ENCODE peak calls at places on chromosomes 3 and 15, in seven cellular contexts. One of them, this sample, is unnamed.
A peak's percentile ranks its signal among the peaks of the same experiment; 100 is the strongest.

GRCh38 chr3:106457278-106458210 is 588.7 kb upstream of the CBLB start:
- DNase-seq in trophoblast cell: no peak
- DNase-seq in IMR-90: peak; percentile 90
- DNase-seq in H9: no peak
- DNase-seq in mesenchymal stem cell: peak; percentile 28
- DNase-seq in neuronal stem cell: no peak
- DNase-seq in H1: no peak
- DNase-seq in this sample: peak; percentile 48

GRCh38 chr3:106534206-106534605 is 665.4 kb upstream of the CBLB start:
- DNase-seq in trophoblast cell: no peak
- DNase-seq in IMR-90: peak; percentile 35
- DNase-seq in H9: no peak
- DNase-seq in mesenchymal stem cell: peak; percentile 46
- DNase-seq in neuronal stem cell: no peak
- DNase-seq in H1: no peak
- DNase-seq in this sample: no peak

GRCh38 chr3:88141458-88142083 is 8.2 kb upstream of the C3orf38 start:
- DNase-seq in trophoblast cell: no peak
- DNase-seq in IMR-90: peak; percentile 77
- DNase-seq in H9: no peak
- DNase-seq in mesenchymal stem cell: peak; percentile 60
- DNase-seq in neuronal stem cell: no peak
- DNase-seq in H1: no peak
- DNase-seq in this sample: no peak

GRCh38 chr15:31365655-31366127 is 39.1 kb downstream of the KLF13 start:
- DNase-seq in trophoblast cell: no peak
- DNase-seq in IMR-90: peak; percentile 72
- DNase-seq in H9: peak; percentile 81
- DNase-seq in mesenchymal stem cell: peak; percentile 92
- DNase-seq in neuronal stem cell: peak; percentile 46
- DNase-seq in H1: peak; percentile 78
- DNase-seq in this sample: peak; percentile 89

GRCh38 chr15:85035980-85036379 is 54.3 kb downstream of the PDE8A start:
- DNase-seq in trophoblast cell: no peak
- DNase-seq in IMR-90: no peak
- DNase-seq in H9: no peak
- DNase-seq in mesenchymal stem cell: no peak
- DNase-seq in neuronal stem cell: no peak
- DNase-seq in H1: no peak
- DNase-seq in this sample: no peak

GRCh38 chr3:61813656-61814055 is 252.3 kb downstream of the PTPRG start:
- DNase-seq in trophoblast cell: no peak
- DNase-seq in IMR-90: peak; percentile 51
- DNase-seq in H9: no peak
- DNase-seq in mesenchymal stem cell: no peak
- DNase-seq in neuronal stem cell: no peak
- DNase-seq in H1: no peak
- DNase-seq in this sample: no peak

GRCh38 chr3:24401090-24401810 is 93.4 kb downstream of the THRB start:
- DNase-seq in trophoblast cell: no peak
- DNase-seq in IMR-90: no peak
- DNase-seq in H9: no peak
- DNase-seq in mesenchymal stem cell: peak; percentile 19
- DNase-seq in neuronal stem cell: no peak
- DNase-seq in H1: no peak
- DNase-seq in this sample: no peak

GRCh38 chr15:74027688-74028087 is 33.2 kb downstream of the PML start:
- DNase-seq in trophoblast cell: no peak
- DNase-seq in IMR-90: no peak
- DNase-seq in H9: no peak
- DNase-seq in mesenchymal stem cell: no peak
- DNase-seq in neuronal stem cell: no peak
- DNase-seq in H1: no peak
- DNase-seq in this sample: no peak

GRCh38 chr3:35965908-35966307 is 326.6 kb downstream of the ARPP21 start:
- DNase-seq in trophoblast cell: no peak
- DNase-seq in IMR-90: peak; percentile 55
- DNase-seq in H9: no peak
- DNase-seq in mesenchymal stem cell: peak; percentile 30
- DNase-seq in neuronal stem cell: peak; percentile 17
- DNase-seq in H1: no peak
- DNase-seq in this sample: peak; percentile 53

GRCh38 chr3:72724070-72724469 is 124.2 kb downstream of the SHQ1 start:
- DNase-seq in trophoblast cell: peak; percentile 80
- DNase-seq in IMR-90: no peak
- DNase-seq in H9: no peak
- DNase-seq in mesenchymal stem cell: no peak
- DNase-seq in neuronal stem cell: no peak
- DNase-seq in H1: peak; percentile 39
- DNase-seq in this sample: peak; percentile 50

GRCh38 chr15:98787936-98788757 is 139.8 kb downstream of the IGF1R start:
- DNase-seq in trophoblast cell: no peak
- DNase-seq in IMR-90: peak; percentile 38
- DNase-seq in H9: no peak
- DNase-seq in mesenchymal stem cell: peak; percentile 47
- DNase-seq in neuronal stem cell: no peak
- DNase-seq in H1: no peak
- DNase-seq in this sample: peak; percentile 58

GRCh38 chr3:126683069-126683468 is 21.0 kb upstream of the CHCHD6 start:
- DNase-seq in trophoblast cell: no peak
- DNase-seq in IMR-90: no peak
- DNase-seq in H9: no peak
- DNase-seq in mesenchymal stem cell: no peak
- DNase-seq in neuronal stem cell: no peak
- DNase-seq in H1: no peak
- DNase-seq in this sample: no peak

GRCh38 chr3:29426302-29427226 is 145.7 kb downstream of the RBMS3 start:
- DNase-seq in trophoblast cell: no peak
- DNase-seq in IMR-90: no peak
- DNase-seq in H9: no peak
- DNase-seq in mesenchymal stem cell: no peak
- DNase-seq in neuronal stem cell: no peak
- DNase-seq in H1: no peak
- DNase-seq in this sample: no peak

GRCh38 chr3:141280086-141280485 is 48.5 kb downstream of the PXYLP1 start:
- DNase-seq in trophoblast cell: no peak
- DNase-seq in IMR-90: peak; percentile 26
- DNase-seq in H9: no peak
- DNase-seq in mesenchymal stem cell: peak; percentile 55
- DNase-seq in neuronal stem cell: no peak
- DNase-seq in H1: no peak
- DNase-seq in this sample: no peak

GRCh38 chr3:13877911-13878710 is 1.8 kb downstream of the WNT7A start:
- DNase-seq in trophoblast cell: peak; percentile 41
- DNase-seq in IMR-90: no peak
- DNase-seq in H9: no peak
- DNase-seq in mesenchymal stem cell: no peak
- DNase-seq in neuronal stem cell: peak; percentile 6
- DNase-seq in H1: no peak
- DNase-seq in this sample: no peak

GRCh38 chr3:23754215-23754614 is 51.5 kb upstream of the UBE2E1 start:
- DNase-seq in trophoblast cell: no peak
- DNase-seq in IMR-90: no peak
- DNase-seq in H9: no peak
- DNase-seq in mesenchymal stem cell: no peak
- DNase-seq in neuronal stem cell: no peak
- DNase-seq in H1: no peak
- DNase-seq in this sample: no peak

GRCh38 chr3:5022966-5023776 is 43.9 kb downstream of the BHLHE40 start:
- DNase-seq in trophoblast cell: peak; percentile 99
- DNase-seq in IMR-90: peak; percentile 100
- DNase-seq in H9: peak; percentile 87
- DNase-seq in mesenchymal stem cell: peak; percentile 99
- DNase-seq in neuronal stem cell: no peak
- DNase-seq in H1: no peak
- DNase-seq in this sample: peak; percentile 98

GRCh38 chr15:65226221-65226620 is 14.9 kb upstream of the CILP start:
- DNase-seq in trophoblast cell: no peak
- DNase-seq in IMR-90: no peak
- DNase-seq in H9: no peak
- DNase-seq in mesenchymal stem cell: no peak
- DNase-seq in neuronal stem cell: no peak
- DNase-seq in H1: no peak
- DNase-seq in this sample: no peak

GRCh38 chr3:45509038-45509767 is 85.3 kb upstream of the LIMD1 start:
- DNase-seq in trophoblast cell: no peak
- DNase-seq in IMR-90: peak; percentile 99
- DNase-seq in H9: peak; percentile 49
- DNase-seq in mesenchymal stem cell: peak; percentile 99
- DNase-seq in neuronal stem cell: no peak
- DNase-seq in H1: no peak
- DNase-seq in this sample: peak; percentile 38

GRCh38 chr3:117144832-117145231 is 435.3 kb downstream of the TUSC7 start:
- DNase-seq in trophoblast cell: no peak
- DNase-seq in IMR-90: peak; percentile 62
- DNase-seq in H9: no peak
- DNase-seq in mesenchymal stem cell: no peak
- DNase-seq in neuronal stem cell: no peak
- DNase-seq in H1: no peak
- DNase-seq in this sample: no peak

GRCh38 chr15:80977627-80978036 is 12.0 kb downstream of the MESD start:
- DNase-seq in trophoblast cell: peak; percentile 58
- DNase-seq in IMR-90: no peak
- DNase-seq in H9: peak; percentile 78
- DNase-seq in mesenchymal stem cell: peak; percentile 51
- DNase-seq in neuronal stem cell: peak; percentile 40
- DNase-seq in H1: peak; percentile 79
- DNase-seq in this sample: peak; percentile 87

GRCh38 chr15:64740361-64741170 is 34.8 kb downstream of the RBPMS2 start:
- DNase-seq in trophoblast cell: no peak
- DNase-seq in IMR-90: peak; percentile 77
- DNase-seq in H9: no peak
- DNase-seq in mesenchymal stem cell: peak; percentile 70
- DNase-seq in neuronal stem cell: no peak
- DNase-seq in H1: no peak
- DNase-seq in this sample: no peak

GRCh38 chr15:70528270-70528706 is 235.1 kb downstream of the UACA start:
- DNase-seq in trophoblast cell: no peak
- DNase-seq in IMR-90: peak; percentile 54
- DNase-seq in H9: peak; percentile 13
- DNase-seq in mesenchymal stem cell: peak; percentile 83
- DNase-seq in neuronal stem cell: no peak
- DNase-seq in H1: peak; percentile 32
- DNase-seq in this sample: peak; percentile 63

GRCh38 chr3:78689378-78689777 is 1078.4 kb downstream of the ROBO1 start:
- DNase-seq in trophoblast cell: no peak
- DNase-seq in IMR-90: no peak
- DNase-seq in H9: no peak
- DNase-seq in mesenchymal stem cell: no peak
- DNase-seq in neuronal stem cell: no peak
- DNase-seq in H1: no peak
- DNase-seq in this sample: no peak
- H3K23ac ChIP-seq in trophoblast cell: no peak overlapping the region
- H3K23ac ChIP-seq in IMR-90: no peak overlapping the region
- H3K23ac ChIP-seq in H9: no peak overlapping the region
- H3K23ac ChIP-seq in mesenchymal stem cell: no peak overlapping the region
- H3K23ac ChIP-seq in neuronal stem cell: no peak overlapping the region
- H3K23ac ChIP-seq in H1: no peak overlapping the region
- H3K23ac ChIP-seq in this sample: no peak overlapping the region

GRCh38 chr3:120101624-120102023 is 7.4 kb upstream of the GSK3B start:
- DNase-seq in trophoblast cell: no peak
- DNase-seq in IMR-90: no peak
- DNase-seq in H9: no peak
- DNase-seq in mesenchymal stem cell: no peak
- DNase-seq in neuronal stem cell: no peak
- DNase-seq in H1: no peak
- DNase-seq in this sample: no peak
- H3K4ac ChIP-seq in trophoblast cell: no peak overlapping the region
- H3K4ac ChIP-seq in IMR-90: no peak overlapping the region
- H3K4ac ChIP-seq in H9: no peak overlapping the region
- H3K4ac ChIP-seq in mesenchymal stem cell: no peak overlapping the region
- H3K4ac ChIP-seq in neuronal stem cell: no peak overlapping the region
- H3K4ac ChIP-seq in H1: no peak overlapping the region
- H3K4ac ChIP-seq in this sample: no peak overlapping the region

DNA sequence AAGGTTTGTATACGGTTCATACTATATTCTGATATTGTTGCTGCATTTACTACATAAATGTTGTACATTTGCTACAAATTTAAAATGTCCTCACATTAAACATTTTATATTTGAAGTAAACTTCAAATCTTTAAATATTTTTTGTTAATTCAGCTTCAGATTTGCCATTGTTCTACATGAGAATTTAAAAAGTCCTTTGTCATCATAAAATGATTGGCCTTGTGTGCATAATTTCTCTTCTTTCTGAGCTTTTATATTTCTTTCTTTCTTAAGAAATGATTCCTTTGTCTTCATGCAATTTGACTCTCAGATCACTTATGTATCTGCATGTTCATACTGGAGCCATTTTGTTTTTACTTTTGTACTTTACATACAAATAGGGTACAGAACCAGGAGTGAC is 28.0 kb downstream of the DNAJC19 start:
- DNase-seq in trophoblast cell: no peak
- DNase-seq in IMR-90: no peak
- DNase-seq in H9: no peak
- DNase-seq in mesenchymal stem cell: no peak
- DNase-seq in neuronal stem cell: no peak
- DNase-seq in H1: no peak
- DNase-seq in this sample: no peak
- H3K23ac ChIP-seq in trophoblast cell: no peak overlapping the region
- H3K23ac ChIP-seq in IMR-90: no peak overlapping the region
- H3K23ac ChIP-seq in H9: no peak overlapping the region
- H3K23ac ChIP-seq in mesenchymal stem cell: no peak overlapping the region
- H3K23ac ChIP-seq in neuronal stem cell: no peak overlapping the region
- H3K23ac ChIP-seq in H1: no peak overlapping the region
- H3K23ac ChIP-seq in this sample: no peak overlapping the region

GRCh38 chr15:42373274-42373673 is 14.0 kb downstream of the CAPN3 start:
- DNase-seq in trophoblast cell: no peak
- DNase-seq in IMR-90: no peak
- DNase-seq in H9: no peak
- DNase-seq in mesenchymal stem cell: no peak
- DNase-seq in neuronal stem cell: no peak
- DNase-seq in H1: no peak
- DNase-seq in this sample: no peak

GRCh38 chr15:42375252-42375651 is 16.0 kb downstream of the CAPN3 start:
- DNase-seq in trophoblast cell: no peak
- DNase-seq in IMR-90: no peak
- DNase-seq in H9: no peak
- DNase-seq in mesenchymal stem cell: no peak
- DNase-seq in neuronal stem cell: no peak
- DNase-seq in H1: no peak
- DNase-seq in this sample: no peak

GRCh38 chr15:42375941-42376340 is 16.6 kb downstream of the CAPN3 start:
- DNase-seq in trophoblast cell: no peak
- DNase-seq in IMR-90: no peak
- DNase-seq in H9: no peak
- DNase-seq in mesenchymal stem cell: no peak
- DNase-seq in neuronal stem cell: no peak
- DNase-seq in H1: no peak
- DNase-seq in this sample: no peak

GRCh38 chr15:42374810-42375209 is 15.5 kb downstream of the CAPN3 start:
- DNase-seq in trophoblast cell: no peak
- DNase-seq in IMR-90: no peak
- DNase-seq in H9: no peak
- DNase-seq in mesenchymal stem cell: no peak
- DNase-seq in neuronal stem cell: no peak
- DNase-seq in H1: no peak
- DNase-seq in this sample: no peak

DNA sequence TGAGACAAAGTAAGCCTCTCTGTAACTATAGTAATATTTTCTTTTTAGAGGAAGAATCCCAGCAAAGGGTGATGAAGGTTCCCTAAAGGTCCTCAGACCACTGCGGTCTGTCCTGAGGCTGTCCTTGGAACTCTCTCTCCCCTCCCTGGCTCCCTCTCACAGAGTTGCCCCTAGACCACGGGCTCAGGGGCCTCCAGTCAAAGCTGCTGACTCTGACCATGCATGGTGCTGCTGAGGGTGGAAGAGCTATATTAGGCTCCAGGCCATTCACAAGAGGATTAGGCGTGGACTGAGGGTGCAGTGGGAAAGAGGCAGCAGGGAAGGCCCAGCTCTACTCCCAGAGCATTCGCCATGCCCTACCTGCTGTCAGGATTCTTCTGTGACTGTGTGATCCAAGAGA is 14.6 kb downstream of the CAPN3 start:
- DNase-seq in trophoblast cell: no peak
- DNase-seq in IMR-90: no peak
- DNase-seq in H9: no peak
- DNase-seq in mesenchymal stem cell: no peak
- DNase-seq in neuronal stem cell: no peak
- DNase-seq in H1: no peak
- DNase-seq in this sample: no peak
- H3K4ac ChIP-seq in trophoblast cell: no peak overlapping the region
- H3K4ac ChIP-seq in IMR-90: no peak overlapping the region
- H3K4ac ChIP-seq in H9: no peak overlapping the region
- H3K4ac ChIP-seq in mesenchymal stem cell: no peak overlapping the region
- H3K4ac ChIP-seq in neuronal stem cell: no peak overlapping the region
- H3K4ac ChIP-seq in H1: no peak overlapping the region
- H3K4ac ChIP-seq in this sample: no peak overlapping the region